ENCODE peak calls at places on chromosomes 4 and X, in five cellular contexts. A is HL-60, E is fibroblast of lung, S is astrocyte, H is uterus. F is an unnamed sample.

GRCh38 chr4:184168406-184169019 is 49.2 kb downstream of the ENPP6 start:
- DNase-seq in A (peak; percentile 39), E (peak; percentile 62), S (peak; percentile 8), H (peak; percentile 61), F (no peak)

GRCh38 chrX:78388663-78389062 is 61.3 kb upstream of the CYSLTR1 start:
- DNase-seq in A (no peak), E (no peak), S (no peak), H (no peak), F (no peak)

GRCh38 chrX:79096339-79096638 is 48.2 kb upstream of the GPR174 start:
- DNase-seq in A (no peak), E (no peak), S (no peak), H (no peak), F (no peak)

GRCh38 chrX:108091878-108092291 is 307 bp downstream of the ATG4A start:
- DNase-seq in A (no peak), E (no peak), S (no peak), H (no peak), F (no peak)

GRCh38 chrX:129606918-129607317 is 47.8 kb downstream of the APLN start:
- DNase-seq in A (peak; percentile 55), E (peak; percentile 56), S (no peak), H (peak; percentile 72), F (no peak)

GRCh38 chr4:56979674-56980073 is 978 bp downstream of the POLR2B start:
- DNase-seq in A (peak; percentile 51), E (no peak), S (no peak), H (no peak), F (no peak)

GRCh38 chrX:7389576-7389975 is 241.6 kb upstream of the PUDP start:
- DNase-seq in A (no peak), E (no peak), S (no peak), H (no peak), F (no peak)

GRCh38 chr4:114208747-114209146 is 229.3 kb upstream of the ARSJ start:
- DNase-seq in A (no peak), E (peak; percentile 41), S (peak; percentile 30), H (no peak), F (no peak)

GRCh38 chr4:81021995-81022394 is 8.5 kb upstream of the BMP3 start:
- DNase-seq in A (no peak), E (no peak), S (no peak), H (no peak), F (no peak)

GRCh38 chr4:70994387-70995099 is 1.1 kb downstream of the DCK start:
- DNase-seq in A (peak; percentile 52), E (no peak), S (no peak), H (no peak), F (no peak)

GRCh38 chr4:1243451-1244080 is 5.4 kb downstream of the CTBP1 start:
- DNase-seq in A (peak; percentile 34), E (no peak), S (no peak), H (no peak), F (no peak)

GRCh38 chrX:154019633-154020499 is at the start of gene IRAK1:
- DNase-seq in A (peak; percentile 45), E (peak; percentile 52), S (no peak), H (no peak), F (no peak)

GRCh38 chr4:127632420-127633403 is at the start of gene INTU:
- DNase-seq in A (peak; percentile 96), E (peak; percentile 96), S (peak; percentile 96), H (peak; percentile 92), F (peak; percentile 86)

GRCh38 chr4:140113653-140114052 is 40.3 kb downstream of the MAML3 start:
- DNase-seq in A (no peak), E (no peak), S (no peak), H (no peak), F (no peak)

GRCh38 chr4:104425003-104425402 is 69.7 kb downstream of the CXXC4 start:
- DNase-seq in A (no peak), E (no peak), S (no peak), H (no peak), F (no peak)

GRCh38 chrX:48883729-48884128 is 13.8 kb downstream of the TIMM17B start:
- DNase-seq in A (no peak), E (no peak), S (no peak), H (no peak), F (no peak)

GRCh38 chrX:139889760-139890159 is 43.1 kb downstream of the ATP11C start:
- DNase-seq in A (no peak), E (peak; percentile 18), S (peak; percentile 56), H (no peak), F (no peak)

GRCh38 chr4:3530663-3531254 is 1.5 kb downstream of the LRPAP1 start:
- DNase-seq in A (peak; percentile 22), E (no peak), S (no peak), H (no peak), F (no peak)

GRCh38 chr4:128601992-128602695 is 207.4 kb upstream of the JADE1 start:
- DNase-seq in A (no peak), E (peak; percentile 56), S (peak; percentile 53), H (no peak), F (no peak)

GRCh38 chr4:113499166-113499565 is 262.4 kb downstream of the CAMK2D start:
- DNase-seq in A (no peak), E (no peak), S (no peak), H (no peak), F (no peak)

GRCh38 chr4:20430555-20430954 is 178.8 kb downstream of the SLIT2 start:
- DNase-seq in A (no peak), E (peak; percentile 42), S (no peak), H (no peak), F (no peak)

DNA sequence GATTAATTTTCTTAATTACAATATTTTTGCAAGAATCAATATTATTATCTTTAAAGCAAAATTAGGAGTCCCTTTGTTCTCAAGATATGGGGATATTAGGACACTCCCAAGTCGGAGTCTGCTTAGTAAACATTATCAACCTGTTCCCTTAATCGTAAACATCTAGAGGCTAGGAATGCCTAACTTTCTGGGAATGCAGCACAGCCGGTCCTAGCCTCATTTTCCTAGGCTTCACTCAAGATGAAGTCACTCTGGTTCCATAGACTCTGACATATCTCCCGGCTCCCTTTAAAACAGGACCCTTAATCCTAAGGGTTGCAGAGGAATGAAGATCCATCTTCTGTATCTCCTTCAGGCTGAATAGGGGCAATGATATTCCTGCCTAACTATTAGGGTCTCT is 367.6 kb downstream of the GPM6A start:
- DNase-seq in A (no peak), E (no peak), S (no peak), H (no peak), F (no peak)
- H3K4me3 ChIP-seq in A (no peak overlapping the region), E (no peak overlapping the region), S (no peak overlapping the region), H (no peak overlapping the region), F (no peak overlapping the region)

GRCh38 chrX:151174581-151175282 is 1.7 kb upstream of the GPR50 start:
- DNase-seq in A (no peak), E (no peak), S (no peak), H (no peak), F (no peak)
- H3K27me3 ChIP-seq in A (peaks cover 3% of the 10 kb centered on the region), E (no peaks in the 10 kb centered on the region), S (peaks cover 16% of the 10 kb centered on the region), H (peaks cover 5% of the 10 kb centered on the region), F (no peaks in the 10 kb centered on the region)

GRCh38 chr4:94461506-94461905 is 9.8 kb downstream of the PDLIM5 start:
- DNase-seq in A (no peak), E (no peak), S (no peak), H (no peak), F (no peak)
- H3K4me3 ChIP-seq in A (no peak overlapping the region), E (no peak overlapping the region), S (no peak overlapping the region), H (no peak overlapping the region), F (no peak overlapping the region)

DNA sequence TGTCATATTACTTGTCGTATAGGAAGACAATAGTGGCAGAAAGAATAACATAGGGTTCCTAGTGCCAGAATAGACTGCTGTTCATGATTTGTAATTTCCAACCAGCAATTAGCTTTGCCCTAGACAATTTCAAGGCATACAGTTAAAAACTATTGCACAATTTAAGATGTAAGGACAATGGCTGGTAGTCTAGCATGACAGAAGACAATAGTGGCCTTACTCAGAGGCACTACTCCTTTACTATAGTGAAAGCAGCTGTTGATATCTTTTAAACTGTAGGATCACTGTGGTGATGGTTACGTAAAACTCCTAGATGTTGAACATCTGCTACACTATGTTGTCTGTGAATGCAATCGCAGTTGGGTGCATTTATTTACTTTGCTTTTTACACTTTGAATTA is 234.5 kb downstream of the RBMX2 start:
- DNase-seq in A (no peak), E (no peak), S (no peak), H (no peak), F (no peak)
- H3K27me3 ChIP-seq in A (no peaks in the 10 kb centered on the region), E (no peaks in the 10 kb centered on the region), S (no peaks in the 10 kb centered on the region), H (no peaks in the 10 kb centered on the region), F (no peaks in the 10 kb centered on the region)

F was measured in BJ.